ENCODE peak calls at places on chromosomes 16 and 17, in eight cellular contexts. V is fibroblast of lung, G is Caco-2, X is A549, W is stomach, J is DND-41, B is lower lobe of right lung, E is T-helper 17 cell. A is an unnamed sample.

GRCh38 chr17:29954405-29954804 is 13.0 kb downstream of the EFCAB5 start:
- DNase-seq in V (no peak), G (no peak), X (no peak), W (no peak), J (no peak), B (no peak), E (no peak), A (no peak)

GRCh38 chr17:40065041-40065770 is 2.4 kb downstream of the THRA start:
- DNase-seq in V (peak; percentile 72), G (no peak), X (no peak), W (no peak), J (no peak), B (peak; percentile 40), E (no peak), A (no peak)

GRCh38 chr16:30472328-30472942 is at the start of gene ITGAL:
- DNase-seq in V (no peak), G (no peak), X (no peak), W (peak; percentile 56), J (peak; percentile 89), B (peak; percentile 84), E (peak; percentile 61), A (peak; percentile 67)

GRCh38 chr16:70433456-70434103 is 5.3 kb downstream of the ST3GAL2 start:
- DNase-seq in V (peak; percentile 77), G (no peak), X (no peak), W (no peak), J (no peak), B (no peak), E (no peak), A (no peak)

GRCh38 chr17:38608648-38609047 is 2.9 kb upstream of the SRCIN1 start:
- DNase-seq in V (no peak), G (no peak), X (no peak), W (peak; percentile 85), J (no peak), B (peak; percentile 64), E (no peak), A (no peak)

GRCh38 chr16:4347010-4347409 is 4.1 kb downstream of the PAM16 start:
- DNase-seq in V (no peak), G (no peak), X (no peak), W (no peak), J (no peak), B (no peak), E (no peak), A (no peak)

GRCh38 chr17:21039839-21040575 is 2.8 kb downstream of the USP22 start:
- DNase-seq in V (peak; percentile 60), G (no peak), X (peak; percentile 57), W (no peak), J (peak; percentile 24), B (no peak), E (no peak), A (no peak)

GRCh38 chr17:55530064-55530463 is 18.8 kb upstream of the SMIM36 start:
- DNase-seq in V (no peak), G (no peak), X (no peak), W (no peak), J (no peak), B (no peak), E (no peak), A (no peak)

GRCh38 chr17:19943026-19943425 is 34.6 kb downstream of the AKAP10 start:
- DNase-seq in V (peak; percentile 49), G (no peak), X (no peak), W (no peak), J (no peak), B (no peak), E (no peak), A (no peak)

GRCh38 chr16:20191566-20191965 is 117.9 kb upstream of the GPR139 start:
- DNase-seq in V (no peak), G (no peak), X (no peak), W (no peak), J (no peak), B (no peak), E (no peak), A (no peak)

GRCh38 chr17:67496286-67496685 is 119.2 kb downstream of the PITPNC1 start:
- DNase-seq in V (peak; percentile 64), G (no peak), X (no peak), W (no peak), J (no peak), B (no peak), E (no peak), A (no peak)

GRCh38 chr17:47257651-47258339 is 4.2 kb downstream of the ITGB3 start:
- DNase-seq in V (peak; percentile 90), G (no peak), X (no peak), W (no peak), J (no peak), B (no peak), E (no peak), A (no peak)

GRCh38 chr16:57271867-57272495 is 12.5 kb downstream of the PLLP start:
- DNase-seq in V (no peak), G (no peak), X (no peak), W (no peak), J (no peak), B (no peak), E (no peak), A (no peak)

GRCh38 chr17:45775576-45776011 is 8.5 kb upstream of the CRHR1 start:
- DNase-seq in V (no peak), G (no peak), X (no peak), W (peak; percentile 86), J (no peak), B (no peak), E (no peak), A (no peak)

GRCh38 chr17:78231991-78232759 is 744 bp downstream of the TMEM235 start:
- DNase-seq in V (no peak), G (no peak), X (no peak), W (no peak), J (no peak), B (no peak), E (no peak), A (no peak)

GRCh38 chr16:84065536-84066132 is 23.0 kb upstream of the SLC38A8 start:
- DNase-seq in V (peak; percentile 44), G (peak; percentile 62), X (peak; percentile 39), W (peak; percentile 53), J (peak; percentile 49), B (no peak), E (no peak), A (no peak)

GRCh38 chr17:40062347-40063033 is at the start of gene THRA:
- DNase-seq in V (no peak), G (no peak), X (peak; percentile 68), W (peak; percentile 78), J (peak; percentile 69), B (peak; percentile 82), E (peak; percentile 62), A (peak; percentile 71)

GRCh38 chr16:785563-786535 is 2.3 kb downstream of the RPUSD1 start:
- DNase-seq in V (peak; percentile 36), G (no peak), X (peak; percentile 74), W (peak; percentile 82), J (no peak), B (peak; percentile 87), E (peak; percentile 72), A (peak; percentile 84)

GRCh38 chr16:83231771-83232170 is 576.0 kb upstream of the HSBP1 start:
- DNase-seq in V (peak; percentile 14), G (no peak), X (no peak), W (no peak), J (no peak), B (no peak), E (no peak), A (no peak)

GRCh38 chr17:263773-264172 is 82.3 kb upstream of the DOC2B start:
- DNase-seq in V (no peak), G (peak; percentile 7), X (no peak), W (no peak), J (no peak), B (peak; percentile 16), E (no peak), A (no peak)

GRCh38 chr17:61384384-61385090 is 15.1 kb upstream of the TBX2 start:
- DNase-seq in V (no peak), G (no peak), X (no peak), W (no peak), J (no peak), B (peak; percentile 36), E (no peak), A (no peak)

GRCh38 chr16:35751191-35751941 is 2292.0 kb downstream of the TP53TG3F start:
- DNase-seq in V (no peak), G (no peak), X (no peak), W (no peak), J (no peak), B (peak; percentile 43), E (no peak), A (no peak)

GRCh38 chr16:35752773-35753558 is 2293.6 kb downstream of the TP53TG3F start:
- DNase-seq in V (no peak), G (no peak), X (no peak), W (no peak), J (no peak), B (peak; percentile 30), E (no peak), A (no peak)

GRCh38 chr16:35750701-35751104 is 2291.3 kb downstream of the TP53TG3F start:
- DNase-seq in V (no peak), G (no peak), X (no peak), W (no peak), J (no peak), B (no peak), E (no peak), A (no peak)

GRCh38 chr16:35753559-35754390 is 2294.4 kb downstream of the TP53TG3F start:
- DNase-seq in V (no peak), G (no peak), X (no peak), W (no peak), J (no peak), B (peak; percentile 31), E (no peak), A (no peak)

GRCh38 chr16:35752012-35752772 is 2292.8 kb downstream of the TP53TG3F start:
- DNase-seq in V (no peak), G (no peak), X (no peak), W (no peak), J (no peak), B (no peak), E (no peak), A (no peak)
- H3K9me3 ChIP-seq in V (no peaks in the 10 kb centered on the region), G (no peaks in the 10 kb centered on the region), X (no peaks in the 10 kb centered on the region), W (peaks cover 85% of the 10 kb centered on the region), J (peaks cover 55% of the 10 kb centered on the region), B (peaks cover 5% of the 10 kb centered on the region), E (no peaks in the 10 kb centered on the region), A (no peaks in the 10 kb centered on the region)

DNA sequence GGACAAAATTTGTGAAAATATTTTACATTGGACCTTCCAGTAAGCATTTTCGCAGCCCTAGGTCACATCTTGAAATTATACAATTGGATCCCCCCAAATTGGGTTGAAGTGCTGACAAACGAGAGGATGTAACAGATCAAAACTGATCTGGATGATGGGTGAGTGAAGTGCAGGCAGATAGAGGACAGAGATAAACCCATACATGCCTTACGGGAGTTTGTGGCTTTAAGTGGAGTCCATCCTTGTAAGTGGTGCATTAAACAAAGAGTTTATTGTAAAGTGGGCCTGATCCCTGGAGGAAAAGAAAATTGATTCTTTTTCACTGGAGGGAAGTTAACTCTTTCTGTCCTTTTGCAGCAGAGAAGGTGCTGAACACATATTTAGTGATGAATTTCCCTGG is 39.1 kb upstream of the KCNJ2 start:
- DNase-seq in V (no peak), G (no peak), X (no peak), W (no peak), J (no peak), B (no peak), E (no peak), A (no peak)
- H3K9me3 ChIP-seq in V (no peaks in the 10 kb centered on the region), G (no peaks in the 10 kb centered on the region), X (no peaks in the 10 kb centered on the region), W (no peaks in the 10 kb centered on the region), J (no peaks in the 10 kb centered on the region), B (no peaks in the 10 kb centered on the region), E (no peaks in the 10 kb centered on the region), A (no peaks in the 10 kb centered on the region)

GRCh38 chr16:10410469-10410868 is 24.6 kb downstream of the ATF7IP2 start:
- DNase-seq in V (no peak), G (no peak), X (no peak), W (no peak), J (no peak), B (no peak), E (no peak), A (no peak)
- H3K9me3 ChIP-seq in V (no peaks in the 10 kb centered on the region), G (peaks cover 22% of the 10 kb centered on the region), X (peaks cover 35% of the 10 kb centered on the region), W (peaks cover 87% of the 10 kb centered on the region), J (peaks cover 38% of the 10 kb centered on the region), B (peaks cover 75% of the 10 kb centered on the region), E (peaks cover 12% of the 10 kb centered on the region), A (peaks cover 24% of the 10 kb centered on the region)

GRCh38 chr16:46496701-46497100 is 124.5 kb downstream of the SHCBP1 start:
- DNase-seq in V (no peak), G (no peak), X (no peak), W (no peak), J (no peak), B (no peak), E (no peak), A (no peak)
- H3K9me3 ChIP-seq in V (no peaks in the 10 kb centered on the region), G (no peaks in the 10 kb centered on the region), X (no peaks in the 10 kb centered on the region), W (no peaks in the 10 kb centered on the region), J (no peaks in the 10 kb centered on the region), B (no peaks in the 10 kb centered on the region), E (no peaks in the 10 kb centered on the region), A (no peaks in the 10 kb centered on the region)

A was measured in CD8-positive, alpha-beta T cell.